ENCODE peak calls at places on chromosomes 1 and 21, in four cellular contexts. B is A549, T is GM23338, L is aorta. J is an unnamed sample.

GRCh38 chr1:58964880-58965279 is 181.0 kb upstream of the JUN start:
- DNase-seq in B (no peak), L (no peak), T (no peak), J (no peak)

GRCh38 chr1:229204863-229205777 is 65.8 kb upstream of the RAB4A start:
- DNase-seq in B (no peak), L (no peak), T (no peak), J (peak; percentile 36)

GRCh38 chr1:188055921-188056505 is 1227.3 kb downstream of the PLA2G4A start:
- DNase-seq in B (no peak), L (no peak), T (no peak), J (no peak)

GRCh38 chr1:72003092-72003491 is 279.2 kb downstream of the NEGR1 start:
- DNase-seq in T (peak; percentile 13), B (no peak), L (no peak), J (no peak)

GRCh38 chr1:19289244-19289643 is 674 bp upstream of the AKR7A3 start:
- DNase-seq in T (no peak), L (no peak), B (no peak), J (no peak)

GRCh38 chr1:180137767-180138166 is 16.9 kb upstream of the QSOX1 start:
- DNase-seq in B (no peak), T (no peak), L (no peak), J (no peak)

GRCh38 chr21:35026617-35027557 is 22.2 kb downstream of the RUNX1 start:
- DNase-seq in B (no peak), L (peak; percentile 87), T (peak; percentile 83), J (peak; percentile 64)

GRCh38 chr21:15084668-15085067 is 19.9 kb upstream of the NRIP1 start:
- DNase-seq in T (no peak), B (no peak), L (no peak), J (no peak)

GRCh38 chr21:15872236-15872635 is 142.5 kb downstream of the USP25 start:
- DNase-seq in T (no peak), B (no peak), L (no peak), J (no peak)

GRCh38 chr1:78114034-78114956 is 68.5 kb downstream of the GIPC2 start:
- DNase-seq in B (peak; percentile 48), T (peak; percentile 89), L (no peak), J (peak; percentile 37)

GRCh38 chr1:238892612-238893011 is 493.8 kb upstream of the CHRM3 start:
- DNase-seq in T (no peak), L (no peak), B (no peak), J (no peak)

DNA sequence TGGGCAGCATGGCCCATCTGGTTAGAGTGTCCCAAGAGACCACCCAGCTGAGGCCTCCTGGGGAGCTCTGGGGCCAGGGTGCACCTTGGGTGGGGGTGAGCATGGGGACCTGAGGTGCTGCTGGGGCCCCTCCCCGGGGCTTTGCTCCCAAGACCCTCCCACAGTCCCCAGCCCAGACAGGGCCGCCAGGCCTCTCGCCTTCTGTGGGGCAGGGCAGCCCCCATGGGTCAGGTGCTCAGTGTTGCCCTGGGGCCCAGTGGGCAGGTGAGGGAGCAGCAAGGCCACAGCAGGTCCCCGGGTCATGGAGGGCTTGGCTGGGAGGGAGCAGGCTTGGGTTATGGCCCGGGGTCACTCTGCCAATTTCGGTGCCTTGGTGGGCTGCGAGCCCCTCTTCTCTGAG is 24.5 kb upstream of the PEX10 start:
- DNase-seq in T (no peak), L (no peak), B (no peak), J (no peak)
- H3K27ac ChIP-seq in T (no peak overlapping the region), L (no peak overlapping the region), B (no peak overlapping the region), J (no peak overlapping the region)

DNA sequence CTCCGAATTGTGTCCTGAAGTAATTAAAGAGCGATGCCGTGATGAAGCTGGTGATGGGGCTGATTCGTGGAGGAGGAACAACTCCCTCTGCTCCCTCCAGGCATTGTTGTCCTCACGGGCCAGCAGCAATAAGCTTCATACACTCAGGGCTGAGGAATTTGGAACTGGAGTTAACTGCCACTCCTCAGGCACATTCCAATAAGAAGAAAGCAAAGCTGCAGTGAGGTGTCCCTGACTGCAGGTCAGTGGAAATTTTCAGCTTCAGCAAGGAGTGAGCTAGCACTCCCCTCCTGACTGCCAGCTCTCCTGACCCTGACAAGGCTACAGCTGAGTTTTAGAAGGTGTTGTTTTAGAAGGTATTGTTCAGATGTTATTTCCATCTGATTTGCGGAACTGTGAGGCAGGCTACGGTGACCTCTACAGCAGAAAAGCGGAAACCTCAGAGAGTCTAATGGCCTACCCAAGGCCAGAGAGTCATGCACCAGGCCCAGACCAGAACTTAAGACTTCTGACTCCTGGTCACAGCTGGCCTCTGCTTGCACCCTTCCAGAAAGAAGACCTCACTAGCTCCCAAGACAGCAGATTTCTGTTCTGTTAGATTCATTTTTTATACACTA is 148.8 kb downstream of the TGFBR3 start:
- DNase-seq in L (no peak), T (peak; percentile 70), B (peak; percentile 79), J (no peak)
- H3K4me1 ChIP-seq in L (peaks cover 6% of the 10 kb centered on the region), T (no peaks in the 10 kb centered on the region), B (peaks cover 56% of the 10 kb centered on the region), J (peaks cover 61% of the 10 kb centered on the region)

GRCh38 chr1:214492405-214493075 is 58.9 kb downstream of the PTPN14 start:
- DNase-seq in B (no peak), T (no peak), L (no peak), J (no peak)
- H3K27ac ChIP-seq in B (no peak overlapping the region), T (no peak overlapping the region), L (peak overlapping the region; percentile 90), J (no peak overlapping the region)

DNA sequence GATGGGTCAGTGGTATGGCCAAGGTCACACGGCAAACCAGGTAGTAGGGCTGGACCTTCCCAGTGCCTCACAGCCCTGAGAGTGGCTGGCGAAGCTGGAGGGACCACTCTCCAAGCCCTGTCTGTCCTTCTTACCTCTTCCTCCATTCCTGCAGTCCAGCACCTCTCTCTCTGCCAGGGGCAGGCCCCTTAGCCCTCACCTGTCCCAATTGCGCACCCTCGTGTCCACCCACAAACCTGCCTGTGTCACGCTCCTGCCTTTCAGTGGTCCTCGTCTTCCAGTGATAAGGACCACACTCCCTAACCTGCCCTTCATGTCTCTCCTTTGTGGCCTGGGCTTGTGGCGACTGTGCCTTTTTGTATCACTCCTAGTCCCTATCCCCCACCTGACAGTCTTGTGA is 3.4 kb downstream of the PODN start:
- DNase-seq in B (no peak), L (no peak), T (no peak), J (no peak)
- H3K4me1 ChIP-seq in B (no peaks in the 10 kb centered on the region), L (no peaks in the 10 kb centered on the region), T (peaks cover 6% of the 10 kb centered on the region), J (peaks cover 19% of the 10 kb centered on the region)

J was measured in heart left ventricle.